ENCODE peak calls at places on chromosomes 1 and 21, in four cellular contexts. V is mesenchymal stem cell, X is H9, Q is breast epithelium. C is an unnamed sample. For H3K27me3 and H3K9me3, the result is how much of the 10 kb centered on the place peaks cover.

GRCh38 chr1:54499097-54500029 is 48.7 kb upstream of the ACOT11 start:
- DNase-seq in V (peak), X (peak), Q (no peak), C (peak)

GRCh38 chr1:17582124-17582768 is 42.7 kb downstream of the ARHGEF10L start:
- DNase-seq in V (no peak), X (no peak), Q (peak), C (no peak)

GRCh38 chr1:29939086-29939485 is 702.8 kb downstream of the PTPRU start:
- DNase-seq in V (no peak), X (no peak), Q (no peak), C (no peak)

GRCh38 chr1:7554343-7555270 is 216.5 kb upstream of the VAMP3 start:
- DNase-seq in V (no peak), X (no peak), Q (no peak), C (no peak)

GRCh38 chr1:201214461-201214860 is 23.8 kb downstream of the IGFN1 start:
- DNase-seq in V (no peak), X (peak), Q (no peak), C (no peak)

GRCh38 chr21:27021046-27021445 is 54.2 kb upstream of the ADAMTS5 start:
- DNase-seq in V (no peak), X (no peak), Q (no peak), C (no peak)

GRCh38 chr1:36608272-36608671 is 125.6 kb upstream of the CSF3R start:
- DNase-seq in V (no peak), X (no peak), Q (no peak), C (no peak)

GRCh38 chr1:202343652-202344349 is 2.1 kb upstream of the UBE2T start:
- DNase-seq in V (peak), X (no peak), Q (no peak), C (no peak)

GRCh38 chr1:39046811-39047210 is 20.7 kb downstream of the NDUFS5 start:
- DNase-seq in V (no peak), X (no peak), Q (no peak), C (no peak)

GRCh38 chr1:221708076-221708571 is 33.8 kb downstream of the DUSP10 start:
- DNase-seq in V (peak), X (no peak), Q (no peak), C (no peak)

GRCh38 chr1:87202922-87203655 is 125.6 kb upstream of the LMO4 start:
- DNase-seq in V (no peak), X (no peak), Q (no peak), C (no peak)

GRCh38 chr1:87916965-87917364 is 588.3 kb downstream of the LMO4 start:
- DNase-seq in V (no peak), X (no peak), Q (no peak), C (peak)

GRCh38 chr1:224884428-224884827 is 45.0 kb upstream of the DNAH14 start:
- DNase-seq in V (peak), X (no peak), Q (no peak), C (no peak)

GRCh38 chr21:18529253-18529652 is 125.7 kb upstream of the TMPRSS15 start:
- DNase-seq in V (peak), X (no peak), Q (no peak), C (peak)

GRCh38 chr1:201180133-201180532 is 10.5 kb upstream of the IGFN1 start:
- DNase-seq in V (no peak), X (no peak), Q (no peak), C (no peak)

GRCh38 chr1:205271277-205271676 is 43.5 kb downstream of the TMCC2 start:
- DNase-seq in V (peak), X (no peak), Q (no peak), C (peak)

GRCh38 chr1:182617075-182617429 is 12.9 kb upstream of the RGS16 start:
- DNase-seq in V (no peak), X (no peak), Q (no peak), C (no peak)

GRCh38 chr1:182617734-182618288 is 13.6 kb upstream of the RGS16 start:
- DNase-seq in V (peak), X (no peak), Q (no peak), C (peak)

GRCh38 chr1:182624582-182624981 is 20.4 kb upstream of the RGS16 start:
- DNase-seq in V (no peak), X (no peak), Q (no peak), C (no peak)

GRCh38 chr1:182622795-182623528 is 18.8 kb upstream of the RGS16 start:
- DNase-seq in V (no peak), X (no peak), Q (no peak), C (no peak)

GRCh38 chr1:182620924-182621585 is 16.9 kb upstream of the RGS16 start:
- DNase-seq in V (no peak), X (no peak), Q (no peak), C (no peak)
- H3K27me3 ChIP-seq in V (under half), X (under half), Q (under half), C (under half)

GRCh38 chr21:40504825-40505224 is 342.1 kb downstream of the DSCAM start:
- DNase-seq in V (no peak), X (no peak), Q (no peak), C (no peak)

GRCh38 chr21:40507978-40508377 is 339.0 kb downstream of the DSCAM start:
- DNase-seq in V (no peak), X (no peak), Q (no peak), C (no peak)

DNA sequence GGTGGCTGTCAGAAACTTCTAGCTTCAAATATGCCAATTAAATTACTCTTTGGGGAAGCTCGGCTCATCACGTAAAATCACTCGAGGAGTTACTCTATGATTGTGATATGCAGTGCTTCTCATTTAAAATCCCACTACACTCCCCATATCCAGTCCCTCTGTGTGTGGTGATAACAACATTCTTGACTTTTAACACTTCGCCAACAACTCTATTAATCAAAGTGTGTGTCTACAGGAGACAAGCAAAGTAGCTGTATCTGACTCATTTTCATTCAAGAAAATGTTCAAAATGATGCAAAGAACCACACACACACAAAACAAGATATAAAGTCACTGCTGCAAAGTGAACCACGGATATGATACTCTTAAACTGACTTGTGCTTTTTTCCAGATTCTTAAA is 341.3 kb downstream of the DSCAM start:
- DNase-seq in V (no peak), X (no peak), Q (no peak), C (no peak)
- H3K9me3 ChIP-seq in V (under half), X (under half), Q (under half), C (under half)

GRCh38 chr1:161503394-161503748 is 1.9 kb upstream of the FCGR2A start:
- DNase-seq in V (no peak), X (no peak), Q (no peak), C (no peak)

GRCh38 chr1:161502641-161503393 is 2.4 kb upstream of the FCGR2A start:
- DNase-seq in V (peak), X (no peak), Q (no peak), C (no peak)

GRCh38 chr1:161510477-161510876 is 5.2 kb downstream of the FCGR2A start:
- DNase-seq in V (no peak), X (no peak), Q (no peak), C (no peak)

GRCh38 chr1:161505892-161506173 is 576 bp downstream of the FCGR2A start:
- DNase-seq in V (no peak), X (no peak), Q (no peak), C (no peak)

GRCh38 chr1:161506336-161507223 is 1.3 kb downstream of the FCGR2A start:
- DNase-seq in V (peak), X (no peak), Q (no peak), C (peak)
- H3K27me3 ChIP-seq in V (under half), X (under half), Q (under half), C (under half)

GRCh38 chr21:23111070-23111605 is 2112.9 kb downstream of the NCAM2 start:
- DNase-seq in V (no peak), X (no peak), Q (no peak), C (no peak)
- H3K9me3 ChIP-seq in V (under half), X (under half), Q (under half), C (under half)

GRCh38 chr1:184972281-184973055 is 1.8 kb downstream of the NIBAN1 start:
- DNase-seq in V (peak), X (no peak), Q (no peak), C (peak)
- H3K27me3 ChIP-seq in V (under half), X (under half), Q (under half), C (under half)

DNA sequence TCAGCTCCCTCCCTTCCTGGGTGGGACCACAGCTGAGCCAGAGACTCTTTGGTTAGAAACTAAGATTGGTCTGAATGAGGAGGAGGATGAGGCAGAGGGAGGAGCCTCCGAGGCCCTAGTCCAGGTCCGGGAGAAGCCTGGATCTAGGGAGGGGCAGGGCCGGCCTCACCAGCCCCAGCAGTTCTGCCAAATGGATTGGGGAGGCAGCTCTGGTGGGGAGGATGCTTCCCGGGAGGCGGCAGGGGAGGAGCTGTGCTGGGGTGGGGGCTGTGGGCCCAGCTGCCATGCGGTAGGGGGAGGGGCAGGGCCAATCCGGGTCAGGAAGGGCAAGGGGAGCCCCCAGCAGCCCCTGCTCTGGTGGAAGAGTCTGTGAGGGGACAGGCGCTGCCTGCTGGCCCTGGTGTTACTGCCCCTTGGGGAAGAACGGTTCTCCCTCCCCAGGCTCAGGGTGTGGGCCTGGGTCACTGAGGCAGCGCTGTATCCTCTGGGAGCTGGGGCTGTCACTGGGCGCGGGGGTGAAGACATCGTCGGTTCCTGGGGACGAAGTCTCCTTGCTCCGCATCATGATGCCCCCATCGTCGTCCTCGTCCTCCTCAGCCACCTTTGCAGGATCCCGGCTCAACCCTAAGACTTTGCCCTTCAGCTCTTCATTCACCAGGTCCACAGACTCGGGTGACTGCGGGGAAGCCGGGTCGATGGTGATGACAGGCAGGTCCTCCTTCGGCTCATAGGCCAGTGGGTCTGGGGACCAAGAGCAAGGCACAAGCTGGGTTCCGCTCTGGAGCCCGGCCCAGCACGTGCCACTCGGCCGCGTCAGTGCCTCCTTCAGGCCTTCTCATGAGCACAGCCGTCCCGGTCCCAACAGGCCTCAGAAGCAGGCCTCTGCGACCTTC is 54.8 kb downstream of the SLC9A1 start:
- DNase-seq in V (no peak), X (no peak), Q (no peak), C (peak)
- H3K9me3 ChIP-seq in V (under half), X (under half), Q (under half), C (under half)

GRCh38 chr1:223137402-223138100 is 5.5 kb downstream of the TLR5 start:
- DNase-seq in V (peak), X (no peak), Q (no peak), C (no peak)

GRCh38 chr1:223136086-223136485 is 7.0 kb downstream of the TLR5 start:
- DNase-seq in V (no peak), X (peak), Q (no peak), C (no peak)

GRCh38 chr1:223133301-223133823 is 9.7 kb downstream of the TLR5 start:
- DNase-seq in V (no peak), X (peak), Q (no peak), C (no peak)

GRCh38 chr1:223135176-223135575 is 7.9 kb downstream of the TLR5 start:
- DNase-seq in V (no peak), X (no peak), Q (no peak), C (peak)

GRCh38 chr1:223133824-223134435 is 9.1 kb downstream of the TLR5 start:
- DNase-seq in V (peak), X (peak), Q (peak), C (peak)
- H3K27me3 ChIP-seq in V (half or more), X (under half), Q (under half), C (under half)

C was measured in MG63.